ENCODE peak calls at places on chromosomes 4 and X, in four cellular contexts. K is stimulated activated CD4-positive, alpha-beta T cell treated with anti-CD3 and anti-CD28 coated beads, Interleukin-12 subunit alpha, Interleukin-12 subunit beta, amount 100 ng/mL, for 4 hours; Z is cardiac muscle cell; V is breast epithelium. R is an unnamed sample.

GRCh38 chr4:93467484-93468155 is 360.9 kb upstream of the ATOH1 start:
- DNase-seq in V (no peak), Z (peak; percentile 33), K (no peak), R (no peak)

GRCh38 chr4:69858683-69859082 is 1.3 kb downstream of the SULT1E1 start:
- DNase-seq in K (no peak), Z (no peak), V (no peak), R (no peak)

GRCh38 chrX:39445336-39445735 is 644.1 kb downstream of the MID1IP1 start:
- DNase-seq in Z (peak; percentile 33), V (no peak), K (peak; percentile 50), R (no peak)

GRCh38 chr4:7043521-7044414 is 596 bp downstream of the TADA2B start:
- DNase-seq in V (no peak), K (peak; percentile 47), Z (peak; percentile 53), R (peak; percentile 79)

GRCh38 chrX:21153503-21153902 is 220.7 kb upstream of the CNKSR2 start:
- DNase-seq in V (no peak), Z (peak; percentile 53), K (no peak), R (peak; percentile 66)

GRCh38 chr4:94076498-94076897 is 131.2 kb upstream of the SMARCAD1 start:
- DNase-seq in K (no peak), V (no peak), Z (no peak), R (no peak)

GRCh38 chr4:153318696-153319320 is 25.7 kb upstream of the MND1 start:
- DNase-seq in V (no peak), Z (peak; percentile 63), K (no peak), R (no peak)

GRCh38 chr4:141131738-141132688 is 1.3 kb downstream of the RNF150 start:
- DNase-seq in K (peak; percentile 0), V (peak; percentile 51), Z (peak; percentile 53), R (peak; percentile 73)

GRCh38 chrX:134423606-134424005 is 36.4 kb upstream of the HPRT1 start:
- DNase-seq in Z (peak; percentile 15), V (no peak), K (no peak), R (no peak)

GRCh38 chr4:149999485-150000074 is 78.7 kb upstream of the DCLK2 start:
- DNase-seq in K (no peak), V (no peak), Z (peak; percentile 55), R (peak; percentile 71)

GRCh38 chr4:71262161-71262560 is 76.7 kb upstream of the SLC4A4 start:
- DNase-seq in V (no peak), K (no peak), Z (peak; percentile 10), R (no peak)

GRCh38 chrX:116726806-116727205 is 264.0 kb upstream of the CT83 start:
- DNase-seq in K (no peak), Z (no peak), V (no peak), R (no peak)

GRCh38 chr4:76429636-76430035 is 5.4 kb upstream of the SHROOM3 start:
- DNase-seq in V (no peak), K (no peak), Z (no peak), R (no peak)

GRCh38 chr4:100805547-100805946 is 287.7 kb upstream of the EMCN start:
- DNase-seq in Z (no peak), K (no peak), V (no peak), R (no peak)

GRCh38 chrX:13808293-13808692 is 8.6 kb downstream of the GPM6B start:
- DNase-seq in Z (no peak), K (no peak), V (no peak), R (no peak)

R was measured in sigmoid colon.